ENCODE peak calls at places on chromosomes 13 and 19, in nine cellular contexts. O is neural progenitor cell, L is upper lobe of left lung, R is AG04450, J is Peyer's patch, N is cardiac muscle cell, W is H9, Q is uterus, A is tibial nerve. T is an unnamed sample. For H3K9me3, the result is how much of the 10 kb centered on the place peaks cover.

GRCh38 chr19:916645-917322 is 349 bp upstream of the KISS1R start:
- DNase-seq in O (peak), W (peak), R (no peak), Q (no peak), J (no peak), L (no peak), N (no peak), A (no peak), T (no peak)

GRCh38 chr13:102580552-102581169 is 16.1 kb upstream of the TPP2 start:
- DNase-seq in Q (peak), N (peak), W (no peak), R (peak), L (no peak), J (no peak), O (peak), A (peak), T (no peak)

GRCh38 chr13:34413538-34414210 is 528.4 kb upstream of the NBEA start:
- DNase-seq in Q (no peak), A (no peak), N (no peak), J (no peak), L (no peak), O (no peak), R (no peak), W (no peak), T (no peak)

GRCh38 chr13:112225429-112226090 is 150.6 kb upstream of the SPACA7 start:
- DNase-seq in N (no peak), L (no peak), R (no peak), J (no peak), A (no peak), Q (no peak), O (no peak), W (no peak), T (no peak)

GRCh38 chr13:35917942-35918645 is 213.1 kb downstream of the DCLK1 start:
- DNase-seq in J (no peak), A (no peak), O (no peak), N (no peak), W (no peak), Q (no peak), L (no peak), R (no peak), T (no peak)

GRCh38 chr13:93338906-93339305 is 112.3 kb downstream of the GPC6 start:
- DNase-seq in R (no peak), A (no peak), W (no peak), N (no peak), Q (no peak), J (no peak), L (no peak), O (no peak), T (no peak)

GRCh38 chr13:81017525-81018152 is 676.7 kb upstream of the SPRY2 start:
- DNase-seq in L (no peak), W (no peak), A (no peak), Q (no peak), O (peak), N (peak), J (no peak), R (no peak), T (no peak)

GRCh38 chr19:1027953-1028902 is 1.8 kb downstream of the CNN2 start:
- DNase-seq in O (peak), N (peak), A (no peak), Q (peak), J (peak), L (peak), R (peak), W (peak), T (peak)

GRCh38 chr13:46339035-46339666 is 47.9 kb downstream of the RUBCNL start:
- DNase-seq in R (no peak), A (peak), L (no peak), O (no peak), W (no peak), J (peak), Q (no peak), N (peak), T (no peak)

GRCh38 chr13:63436288-63436687 is 2020.6 kb upstream of the PCDH20 start:
- DNase-seq in Q (no peak), A (no peak), W (no peak), J (no peak), L (no peak), O (no peak), N (no peak), R (no peak), T (no peak)

GRCh38 chr19:53906211-53907192 is 2.6 kb upstream of the CACNG7 start:
- DNase-seq in N (peak), J (peak), L (peak), A (peak), R (no peak), Q (no peak), W (peak), O (peak), T (peak)

GRCh38 chr13:63393112-63393511 is 1977.5 kb upstream of the PCDH20 start:
- DNase-seq in R (no peak), O (no peak), L (no peak), N (peak), Q (no peak), J (no peak), W (no peak), A (no peak), T (no peak)

GRCh38 chr13:77857810-77858209 is 60.8 kb downstream of the EDNRB start:
- DNase-seq in R (no peak), A (no peak), N (no peak), Q (no peak), L (no peak), J (no peak), W (no peak), O (no peak), T (no peak)

GRCh38 chr19:35223084-35223790 is 5.3 kb downstream of the FAM187B start:
- DNase-seq in L (no peak), J (no peak), R (no peak), O (no peak), Q (no peak), A (no peak), W (no peak), N (no peak), T (no peak)

GRCh38 chr19:30670011-30670329 is 297.8 kb downstream of the ZNF536 start:
- DNase-seq in L (peak), A (no peak), Q (peak), R (no peak), W (no peak), O (no peak), J (no peak), N (no peak), T (no peak)

GRCh38 chr13:59790626-59791025 is 373.1 kb downstream of the DIAPH3 start:
- DNase-seq in L (no peak), R (no peak), W (no peak), Q (no peak), A (no peak), O (no peak), J (no peak), N (peak), T (no peak)

GRCh38 chr13:113369881-113370280 is 6.0 kb upstream of the GRTP1 start:
- DNase-seq in Q (no peak), R (no peak), W (no peak), O (no peak), J (no peak), N (no peak), L (no peak), A (no peak), T (no peak)

GRCh38 chr19:49677901-49678674 is 1.0 kb downstream of the PRMT1 start:
- DNase-seq in J (peak), A (peak), R (no peak), Q (peak), N (peak), W (peak), L (no peak), O (peak), T (peak)

GRCh38 chr13:105070452-105070851 is 1465.0 kb downstream of the EFNB2 start:
- DNase-seq in A (no peak), W (no peak), R (no peak), N (no peak), O (no peak), L (no peak), Q (no peak), J (no peak), T (no peak)

GRCh38 chr19:6018786-6019185 is 40.8 kb upstream of the RANBP3 start:
- DNase-seq in Q (no peak), J (no peak), W (peak), N (no peak), O (peak), A (no peak), R (no peak), L (no peak), T (no peak)

GRCh38 chr19:35262101-35262761 is 6.5 kb upstream of the USF2 start:
- DNase-seq in L (peak), W (peak), O (no peak), N (no peak), J (peak), Q (no peak), A (no peak), R (no peak), T (no peak)

GRCh38 chr13:49220035-49220855 is at the start of gene MLNR:
- DNase-seq in O (peak), J (no peak), A (no peak), L (peak), N (peak), W (peak), Q (no peak), R (no peak), T (peak)

GRCh38 chr13:29954082-29955043 is 103.9 kb upstream of the UBL3 start:
- DNase-seq in O (no peak), Q (no peak), A (no peak), W (no peak), R (no peak), L (no peak), J (peak), N (no peak), T (peak)

GRCh38 chr13:61275740-61276139 is 139.9 kb downstream of the PCDH20 start:
- DNase-seq in O (no peak), N (no peak), W (no peak), L (no peak), Q (no peak), J (no peak), R (no peak), A (no peak), T (no peak)

GRCh38 chr13:95292622-95293021 is 8.6 kb downstream of the ABCC4 start:
- DNase-seq in Q (no peak), N (no peak), L (no peak), J (no peak), O (no peak), R (no peak), W (no peak), A (no peak), T (no peak)
- H3K27ac ChIP-seq in Q (no peak), N (no peak), L (peak), J (no peak), O (no peak), R (peak), W (no peak), A (no peak), T (no peak)

GRCh38 chr19:15527705-15528104 is 19.4 kb downstream of the CYP4F22 start:
- DNase-seq in N (no peak), A (no peak), Q (no peak), L (no peak), R (no peak), W (no peak), O (no peak), J (no peak), T (no peak)
- H3K9me3 ChIP-seq in N (under half), A (under half), Q (under half), L (under half), R (under half), W (half or more), O (under half), J (under half), T (under half)

DNA sequence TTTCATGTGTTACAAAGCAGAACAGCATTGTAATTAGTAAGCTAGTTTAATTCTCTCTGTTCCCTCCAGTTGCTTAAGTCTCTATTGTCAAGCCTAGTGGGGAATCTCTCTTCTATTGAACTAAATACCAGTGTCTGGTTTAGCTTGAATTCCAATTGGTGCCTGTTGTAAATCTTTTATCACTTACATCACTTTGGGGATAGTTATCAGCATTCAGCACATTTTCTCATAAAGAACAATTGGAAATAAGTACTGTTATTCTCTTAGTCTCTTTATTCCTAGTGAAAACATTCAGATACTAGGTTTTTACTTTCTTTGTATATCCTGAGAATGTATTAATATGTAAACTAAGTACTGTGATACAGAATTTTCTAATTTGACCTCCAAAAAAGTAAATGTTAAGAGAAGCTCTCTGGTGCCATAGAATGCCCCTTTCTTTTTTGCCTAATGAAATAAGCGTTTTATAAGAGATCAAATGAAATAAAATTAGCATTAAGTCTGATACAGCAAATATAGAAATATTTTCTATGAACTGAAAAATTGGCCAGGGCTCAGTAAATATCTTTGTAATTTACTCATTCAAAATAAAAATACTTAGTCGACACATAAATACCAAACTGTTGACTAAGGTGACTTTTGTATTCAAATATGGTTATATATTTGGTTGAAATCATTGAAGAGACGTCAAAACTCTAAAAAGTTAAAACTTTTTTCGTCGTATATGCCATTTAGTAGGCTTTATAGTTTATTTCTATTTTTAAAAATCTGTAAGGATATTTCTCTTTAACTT is 25.4 kb downstream of the IPO5 start:
- DNase-seq in O (peak), N (peak), W (no peak), J (no peak), A (no peak), L (no peak), R (no peak), Q (no peak), T (no peak)
- H3K27ac ChIP-seq in O (peak), N (no peak), W (no peak), J (no peak), A (peak), L (no peak), R (no peak), Q (peak), T (no peak)

DNA sequence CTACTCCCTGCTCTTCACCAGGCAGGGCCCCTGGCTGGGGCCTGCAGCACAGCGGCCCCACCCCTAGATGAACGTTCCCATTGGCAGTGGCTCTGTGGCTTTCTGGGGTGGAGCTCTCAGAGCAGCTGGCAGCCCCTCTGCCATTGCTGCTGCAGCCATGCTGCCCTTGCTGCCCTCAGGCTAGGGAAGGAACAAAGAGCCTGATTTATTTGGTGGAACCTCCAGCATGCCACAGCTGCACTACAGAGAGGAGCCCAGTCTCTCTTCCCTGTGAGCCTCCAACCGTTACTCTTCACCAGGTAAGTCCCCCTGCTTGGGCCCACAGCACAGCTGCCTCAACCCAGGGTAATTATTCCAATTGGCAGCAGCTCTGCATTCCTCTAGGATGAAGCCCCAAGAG is 5.7 kb downstream of the SIGLEC6 start:
- DNase-seq in W (no peak), A (no peak), O (no peak), L (no peak), N (no peak), J (no peak), R (no peak), Q (no peak), T (no peak)
- H3K9me3 ChIP-seq in W (under half), A (under half), O (under half), L (under half), N (under half), J (under half), R (under half), Q (under half), T (under half)

DNA sequence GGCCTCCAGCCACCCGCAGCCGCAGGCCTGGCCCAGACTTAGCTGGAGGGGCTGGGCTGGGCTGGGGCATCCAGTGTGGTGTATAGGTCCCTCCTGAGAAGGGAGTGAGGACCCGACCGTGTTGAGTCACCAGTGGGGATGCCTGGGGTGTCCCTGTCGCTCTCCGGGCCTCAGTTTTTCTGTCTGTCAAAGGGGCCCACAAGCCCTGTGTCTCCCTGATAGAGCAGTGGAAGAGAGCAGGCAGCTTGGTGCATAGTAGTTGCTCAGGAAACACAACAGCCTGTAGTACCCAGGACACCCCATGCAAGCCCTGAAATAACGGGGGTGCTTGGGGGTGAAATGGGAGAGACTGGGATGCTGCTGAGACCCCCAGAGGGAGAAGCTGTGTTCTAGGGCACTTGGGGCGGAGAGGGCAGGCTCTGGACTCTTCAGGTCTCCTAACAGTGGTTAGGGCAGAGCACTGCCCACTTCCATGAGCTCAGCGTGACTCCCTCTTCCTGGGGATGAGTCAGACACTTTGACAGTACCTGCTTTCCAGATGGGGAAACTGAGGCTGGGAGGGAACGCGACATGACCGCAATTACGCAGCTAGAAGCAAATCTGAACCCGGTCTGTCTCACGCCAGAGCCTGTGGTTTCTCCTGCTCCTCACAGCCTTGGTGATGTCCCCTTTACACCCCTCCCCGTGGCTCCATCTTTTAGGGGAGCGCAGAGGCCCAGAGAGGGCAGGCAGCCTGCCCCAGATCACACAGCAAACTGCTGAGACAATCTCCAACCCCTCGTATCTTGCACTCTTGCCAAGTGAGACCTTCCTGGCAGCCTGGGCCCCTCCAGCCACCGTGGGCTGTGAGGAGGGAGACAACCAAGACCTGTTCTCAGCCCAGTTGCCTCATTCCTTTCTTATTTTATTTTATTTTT is 692 bp downstream of the SULT2B1 start:
- DNase-seq in Q (no peak), L (no peak), N (no peak), O (no peak), W (no peak), A (no peak), J (no peak), R (no peak), T (no peak)
- H3K27ac ChIP-seq in Q (no peak), L (peak), N (no peak), O (no peak), W (no peak), A (no peak), J (no peak), R (no peak), T (no peak)

DNA sequence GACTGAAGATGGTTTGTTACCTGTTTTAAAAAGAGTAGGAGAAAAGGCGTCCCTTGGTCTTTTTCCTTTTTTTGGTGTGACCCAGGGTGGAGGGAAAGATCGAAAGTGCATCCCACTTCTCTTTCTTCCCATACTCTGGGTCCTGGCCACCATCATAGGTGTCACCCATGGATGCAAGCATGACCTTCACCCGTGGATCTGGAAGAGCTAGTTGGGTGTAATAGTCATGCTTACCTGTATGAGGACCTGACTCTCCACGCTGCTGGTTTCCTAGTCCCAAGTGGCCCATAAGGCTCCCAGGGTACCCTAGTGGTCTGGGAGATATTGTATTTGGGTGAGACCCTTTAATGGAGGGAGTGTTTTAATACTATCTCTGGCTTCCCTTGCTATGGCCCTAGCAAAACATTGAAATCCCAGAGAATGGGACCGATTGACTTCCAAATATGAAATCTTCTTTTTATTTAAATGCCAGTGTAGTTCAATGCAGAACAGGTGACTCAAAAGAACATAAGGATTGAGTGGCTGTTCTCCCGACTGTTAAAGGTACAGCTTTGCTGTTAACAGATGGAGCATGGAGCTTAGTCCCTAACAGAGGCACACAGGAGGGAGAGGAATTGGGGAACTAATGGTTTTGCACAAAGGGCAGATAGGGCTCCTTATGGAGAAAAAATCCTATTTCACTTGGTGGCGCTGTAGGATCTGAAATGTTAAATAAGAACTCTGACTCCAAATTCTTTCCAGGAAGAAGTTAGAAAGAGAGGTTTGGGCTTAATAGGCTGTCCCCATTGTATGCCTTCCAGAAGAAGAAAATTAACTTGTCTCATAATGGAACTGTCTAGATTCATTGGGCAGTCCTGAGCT is 7.0 kb upstream of the ZNF550 start:
- DNase-seq in O (peak), R (no peak), J (no peak), W (no peak), Q (no peak), L (no peak), N (peak), A (no peak), T (no peak)
- H3K9me3 ChIP-seq in O (under half), R (half or more), J (under half), W (half or more), Q (under half), L (under half), N (under half), A (half or more), T (under half)

GRCh38 chr13:26979334-26979733 is 192.3 kb downstream of the USP12 start:
- DNase-seq in N (no peak), O (no peak), R (no peak), Q (no peak), A (no peak), J (no peak), W (no peak), L (no peak), T (no peak)

GRCh38 chr13:26973946-26974345 is 197.7 kb downstream of the USP12 start:
- DNase-seq in O (no peak), L (no peak), Q (no peak), R (no peak), J (no peak), N (no peak), A (no peak), W (no peak), T (no peak)

GRCh38 chr13:26977541-26977940 is 194.1 kb downstream of the USP12 start:
- DNase-seq in L (no peak), O (no peak), Q (no peak), R (no peak), J (no peak), N (peak), A (no peak), W (no peak), T (no peak)

GRCh38 chr13:26978081-26978860 is 193.3 kb downstream of the USP12 start:
- DNase-seq in Q (no peak), R (no peak), N (no peak), O (no peak), J (no peak), A (no peak), L (no peak), W (peak), T (no peak)

GRCh38 chr13:26976336-26976735 is 195.3 kb downstream of the USP12 start:
- DNase-seq in L (no peak), W (no peak), J (no peak), O (no peak), R (no peak), Q (no peak), A (no peak), N (no peak), T (no peak)
- H3K27ac ChIP-seq in L (no peak), W (no peak), J (no peak), O (no peak), R (no peak), Q (no peak), A (no peak), N (no peak), T (no peak)

GRCh38 chr19:56405062-56405461 is 930 bp downstream of the ZNF583 start:
- DNase-seq in W (no peak), N (no peak), Q (no peak), L (no peak), A (no peak), O (no peak), J (no peak), R (no peak), T (no peak)
- H3K9me3 ChIP-seq in W (under half), N (under half), Q (under half), L (under half), A (under half), O (under half), J (under half), R (under half), T (under half)